ENCODE peak calls at places on chromosome 13, in six cellular contexts. One of them, this sample, is unnamed.

GRCh38 chr13:20873348-20873747 is 29.2 kb downstream of the XPO4 start:
- DNase-seq in spleen: no peak
- DNase-seq in Panc1: no peak
- DNase-seq in suprapubic skin: no peak
- DNase-seq in esophagus muscularis mucosa: no peak
- DNase-seq in GM12878: no peak
- DNase-seq in this sample: no peak

GRCh38 chr13:70043685-70044084 is 63.9 kb upstream of the ATXN8OS start:
- DNase-seq in GM12878: peak; percentile 4
- DNase-seq in Panc1: no peak
- DNase-seq in esophagus muscularis mucosa: no peak
- DNase-seq in spleen: no peak
- DNase-seq in suprapubic skin: no peak
- DNase-seq in this sample: no peak

GRCh38 chr13:111492341-111492945 is 172.0 kb downstream of the TEX29 start:
- DNase-seq in esophagus muscularis mucosa: no peak
- DNase-seq in spleen: no peak
- DNase-seq in Panc1: no peak
- DNase-seq in suprapubic skin: peak; percentile 60
- DNase-seq in GM12878: no peak
- DNase-seq in this sample: peak; percentile 20

GRCh38 chr13:75226755-75227435 is 255.1 kb downstream of the TBC1D4 start:
- DNase-seq in Panc1: no peak
- DNase-seq in GM12878: no peak
- DNase-seq in esophagus muscularis mucosa: no peak
- DNase-seq in suprapubic skin: no peak
- DNase-seq in spleen: no peak
- DNase-seq in this sample: no peak

GRCh38 chr13:50403311-50403710 is 388.1 kb downstream of the KCNRG start:
- DNase-seq in GM12878: no peak
- DNase-seq in Panc1: no peak
- DNase-seq in spleen: no peak
- DNase-seq in suprapubic skin: no peak
- DNase-seq in esophagus muscularis mucosa: no peak
- DNase-seq in this sample: peak; percentile 60

GRCh38 chr13:35479223-35479536 is 2.7 kb upstream of the MAB21L1 start:
- DNase-seq in esophagus muscularis mucosa: no peak
- DNase-seq in suprapubic skin: no peak
- DNase-seq in spleen: no peak
- DNase-seq in GM12878: no peak
- DNase-seq in Panc1: no peak
- DNase-seq in this sample: no peak

GRCh38 chr13:46341112-46341711 is 45.8 kb downstream of the RUBCNL start:
- DNase-seq in spleen: no peak
- DNase-seq in suprapubic skin: no peak
- DNase-seq in esophagus muscularis mucosa: no peak
- DNase-seq in GM12878: peak; percentile 51
- DNase-seq in Panc1: no peak
- DNase-seq in this sample: no peak

GRCh38 chr13:98184796-98185195 is 7.7 kb upstream of the RNF113B start:
- DNase-seq in suprapubic skin: no peak
- DNase-seq in Panc1: no peak
- DNase-seq in esophagus muscularis mucosa: no peak
- DNase-seq in spleen: no peak
- DNase-seq in GM12878: no peak
- DNase-seq in this sample: no peak

GRCh38 chr13:66803013-66803739 is 427.0 kb downstream of the PCDH9 start:
- DNase-seq in GM12878: no peak
- DNase-seq in suprapubic skin: no peak
- DNase-seq in esophagus muscularis mucosa: no peak
- DNase-seq in Panc1: no peak
- DNase-seq in spleen: no peak
- DNase-seq in this sample: no peak

GRCh38 chr13:32039488-32040013 is 8.0 kb downstream of the FRY start:
- DNase-seq in GM12878: no peak
- DNase-seq in spleen: no peak
- DNase-seq in esophagus muscularis mucosa: no peak
- DNase-seq in suprapubic skin: no peak
- DNase-seq in Panc1: no peak
- DNase-seq in this sample: no peak

GRCh38 chr13:94712812-94713555 is 639 bp upstream of the SOX21 start:
- DNase-seq in Panc1: no peak
- DNase-seq in esophagus muscularis mucosa: peak; percentile 83
- DNase-seq in GM12878: no peak
- DNase-seq in suprapubic skin: no peak
- DNase-seq in spleen: no peak
- DNase-seq in this sample: no peak

GRCh38 chr13:86856996-86857395 is 814.2 kb upstream of the SLITRK5 start:
- DNase-seq in spleen: no peak
- DNase-seq in Panc1: no peak
- DNase-seq in suprapubic skin: no peak
- DNase-seq in esophagus muscularis mucosa: no peak
- DNase-seq in GM12878: no peak
- DNase-seq in this sample: no peak

GRCh38 chr13:35292329-35292728 is 184.2 kb downstream of the MAB21L1 start:
- DNase-seq in Panc1: no peak
- DNase-seq in GM12878: no peak
- DNase-seq in suprapubic skin: no peak
- DNase-seq in spleen: no peak
- DNase-seq in esophagus muscularis mucosa: no peak
- DNase-seq in this sample: no peak

GRCh38 chr13:106680796-106681482 is 113.0 kb upstream of the ARGLU1 start:
- DNase-seq in esophagus muscularis mucosa: peak; percentile 37
- DNase-seq in GM12878: no peak
- DNase-seq in suprapubic skin: no peak
- DNase-seq in Panc1: no peak
- DNase-seq in spleen: no peak
- DNase-seq in this sample: no peak
- H3K27ac ChIP-seq in esophagus muscularis mucosa: no peak overlapping the region
- H3K27ac ChIP-seq in GM12878: no peak overlapping the region
- H3K27ac ChIP-seq in suprapubic skin: no peak overlapping the region
- H3K27ac ChIP-seq in Panc1: no peak overlapping the region
- H3K27ac ChIP-seq in spleen: no peak overlapping the region
- H3K27ac ChIP-seq in this sample: no peak overlapping the region

GRCh38 chr13:108961542-108962125 is 332.2 kb downstream of the MYO16 start:
- DNase-seq in GM12878: peak; percentile 24
- DNase-seq in spleen: no peak
- DNase-seq in Panc1: peak; percentile 46
- DNase-seq in suprapubic skin: no peak
- DNase-seq in esophagus muscularis mucosa: no peak
- DNase-seq in this sample: no peak
- TF ChIP-seq POLR2AphosphoS5 in GM12878: no peak
- TF ChIP-seq POLR2AphosphoS5 in spleen: no peak
- TF ChIP-seq POLR2AphosphoS5 in Panc1: no peak
- TF ChIP-seq POLR2AphosphoS5 in suprapubic skin: no peak
- TF ChIP-seq POLR2AphosphoS5 in esophagus muscularis mucosa: no peak
- TF ChIP-seq POLR2AphosphoS5 in this sample: no peak

GRCh38 chr13:24071423-24072075 is 89.0 kb upstream of the SPATA13 start:
- DNase-seq in GM12878: no peak
- DNase-seq in Panc1: no peak
- DNase-seq in suprapubic skin: no peak
- DNase-seq in esophagus muscularis mucosa: no peak
- DNase-seq in spleen: no peak
- DNase-seq in this sample: no peak

GRCh38 chr13:24068472-24068871 is 92.0 kb upstream of the SPATA13 start:
- DNase-seq in Panc1: no peak
- DNase-seq in GM12878: no peak
- DNase-seq in spleen: no peak
- DNase-seq in suprapubic skin: no peak
- DNase-seq in esophagus muscularis mucosa: no peak
- DNase-seq in this sample: no peak

GRCh38 chr13:24074687-24075086 is 85.8 kb upstream of the SPATA13 start:
- DNase-seq in GM12878: no peak
- DNase-seq in esophagus muscularis mucosa: no peak
- DNase-seq in spleen: no peak
- DNase-seq in suprapubic skin: no peak
- DNase-seq in Panc1: no peak
- DNase-seq in this sample: no peak

GRCh38 chr13:24073657-24074056 is 86.9 kb upstream of the SPATA13 start:
- DNase-seq in suprapubic skin: no peak
- DNase-seq in esophagus muscularis mucosa: no peak
- DNase-seq in GM12878: no peak
- DNase-seq in Panc1: no peak
- DNase-seq in spleen: no peak
- DNase-seq in this sample: no peak

GRCh38 chr13:24071016-24071415 is 89.5 kb upstream of the SPATA13 start:
- DNase-seq in GM12878: no peak
- DNase-seq in spleen: no peak
- DNase-seq in Panc1: no peak
- DNase-seq in esophagus muscularis mucosa: no peak
- DNase-seq in suprapubic skin: no peak
- DNase-seq in this sample: no peak
- H3K27ac ChIP-seq in GM12878: no peak overlapping the region
- H3K27ac ChIP-seq in spleen: no peak overlapping the region
- H3K27ac ChIP-seq in Panc1: no peak overlapping the region
- H3K27ac ChIP-seq in esophagus muscularis mucosa: no peak overlapping the region
- H3K27ac ChIP-seq in suprapubic skin: peak overlapping the region; percentile 60
- H3K27ac ChIP-seq in this sample: peak overlapping the region; percentile 38

DNA sequence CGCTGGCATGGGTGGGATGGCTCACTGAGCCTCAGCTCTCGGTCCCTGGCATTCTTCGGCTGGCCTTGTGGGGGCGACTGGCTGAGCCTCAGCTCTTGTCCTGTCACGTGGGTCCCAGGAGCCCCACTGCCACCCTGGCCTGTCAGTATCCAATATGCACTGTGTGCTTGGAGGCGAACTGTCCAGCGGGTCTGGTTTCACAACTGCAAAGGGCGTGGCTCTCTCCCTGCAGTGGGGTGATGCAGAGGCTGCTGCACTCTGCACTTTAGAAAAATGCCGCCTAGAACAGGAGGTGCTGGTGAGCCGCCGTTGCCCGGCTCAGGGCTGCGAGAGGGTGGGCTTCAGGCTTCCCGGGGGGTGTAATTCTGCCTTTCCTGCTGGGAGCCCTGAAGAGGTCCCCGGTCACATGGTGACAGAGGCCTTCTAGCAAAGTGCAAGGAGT is 17.0 kb upstream of the TMEM255B start:
- DNase-seq in esophagus muscularis mucosa: no peak
- DNase-seq in Panc1: no peak
- DNase-seq in suprapubic skin: no peak
- DNase-seq in GM12878: no peak
- DNase-seq in spleen: peak; percentile 81
- DNase-seq in this sample: no peak
- TF ChIP-seq POLR2AphosphoS5 in esophagus muscularis mucosa: no peak
- TF ChIP-seq POLR2AphosphoS5 in Panc1: no peak
- TF ChIP-seq POLR2AphosphoS5 in suprapubic skin: no peak
- TF ChIP-seq POLR2AphosphoS5 in GM12878: no peak
- TF ChIP-seq POLR2AphosphoS5 in spleen: no peak
- TF ChIP-seq POLR2AphosphoS5 in this sample: no peak

DNA sequence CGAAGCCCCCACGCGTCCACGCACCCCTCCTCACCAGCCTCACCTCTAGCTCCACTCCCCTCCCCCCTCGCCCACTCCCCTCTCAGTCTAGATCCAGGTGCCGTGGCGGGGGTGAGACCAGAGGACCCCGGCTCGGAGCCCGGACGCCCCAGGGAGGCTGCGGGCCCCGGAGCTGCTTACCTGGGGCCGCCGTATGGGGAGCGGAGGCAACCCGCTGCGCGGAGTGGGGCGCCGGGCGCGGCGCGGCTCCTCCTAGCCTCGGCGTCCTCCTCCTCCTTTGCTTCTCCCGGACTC is 353 bp downstream of the ENOX1 start:
- DNase-seq in Panc1: no peak
- DNase-seq in GM12878: no peak
- DNase-seq in spleen: no peak
- DNase-seq in esophagus muscularis mucosa: no peak
- DNase-seq in suprapubic skin: peak; percentile 79
- DNase-seq in this sample: no peak
- H3K27ac ChIP-seq in Panc1: no peak overlapping the region
- H3K27ac ChIP-seq in GM12878: no peak overlapping the region
- H3K27ac ChIP-seq in spleen: no peak overlapping the region
- H3K27ac ChIP-seq in esophagus muscularis mucosa: peak overlapping the region; percentile 90
- H3K27ac ChIP-seq in suprapubic skin: peak overlapping the region; percentile 29
- H3K27ac ChIP-seq in this sample: peak overlapping the region; percentile 36

DNA sequence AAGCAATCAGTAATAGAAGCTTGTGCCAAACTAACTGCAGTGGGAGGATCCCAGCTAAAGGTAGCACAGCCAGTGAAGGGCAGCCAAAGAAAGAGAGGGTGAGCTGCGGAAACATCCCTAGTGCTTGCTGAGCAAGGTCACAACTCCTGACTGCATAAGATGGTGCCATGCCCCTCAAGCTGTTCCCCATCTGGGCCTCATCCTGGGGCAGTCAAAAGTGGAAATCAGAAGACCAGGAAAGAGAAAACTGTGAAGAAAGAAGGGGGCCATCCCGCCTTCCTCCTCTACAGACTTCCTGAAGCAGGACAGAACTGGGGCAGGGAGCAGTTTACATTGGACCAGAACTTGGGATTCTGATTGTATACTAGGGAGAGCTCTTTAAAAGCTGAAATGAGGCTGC is 159.2 kb downstream of the TNFSF13B start:
- DNase-seq in suprapubic skin: no peak
- DNase-seq in GM12878: no peak
- DNase-seq in Panc1: no peak
- DNase-seq in esophagus muscularis mucosa: peak; percentile 90
- DNase-seq in spleen: no peak
- DNase-seq in this sample: no peak
- TF ChIP-seq POLR2AphosphoS5 in suprapubic skin: no peak
- TF ChIP-seq POLR2AphosphoS5 in GM12878: no peak
- TF ChIP-seq POLR2AphosphoS5 in Panc1: no peak
- TF ChIP-seq POLR2AphosphoS5 in esophagus muscularis mucosa: no peak
- TF ChIP-seq POLR2AphosphoS5 in spleen: no peak
- TF ChIP-seq POLR2AphosphoS5 in this sample: no peak

GRCh38 chr13:80577285-80577684 is 236.4 kb upstream of the SPRY2 start:
- DNase-seq in GM12878: no peak
- DNase-seq in esophagus muscularis mucosa: no peak
- DNase-seq in spleen: no peak
- DNase-seq in suprapubic skin: no peak
- DNase-seq in Panc1: no peak
- DNase-seq in this sample: no peak
- H3K27ac ChIP-seq in GM12878: no peak overlapping the region
- H3K27ac ChIP-seq in esophagus muscularis mucosa: no peak overlapping the region
- H3K27ac ChIP-seq in spleen: no peak overlapping the region
- H3K27ac ChIP-seq in suprapubic skin: no peak overlapping the region
- H3K27ac ChIP-seq in Panc1: no peak overlapping the region
- H3K27ac ChIP-seq in this sample: no peak overlapping the region

GRCh38 chr13:113415825-113416224 is 37.5 kb downstream of the ADPRHL1 start:
- DNase-seq in suprapubic skin: no peak
- DNase-seq in spleen: no peak
- DNase-seq in esophagus muscularis mucosa: no peak
- DNase-seq in Panc1: no peak
- DNase-seq in GM12878: no peak
- DNase-seq in this sample: no peak
- TF ChIP-seq POLR2AphosphoS5 in suprapubic skin: no peak
- TF ChIP-seq POLR2AphosphoS5 in spleen: no peak
- TF ChIP-seq POLR2AphosphoS5 in esophagus muscularis mucosa: no peak
- TF ChIP-seq POLR2AphosphoS5 in Panc1: no peak
- TF ChIP-seq POLR2AphosphoS5 in GM12878: no peak
- TF ChIP-seq POLR2AphosphoS5 in this sample: no peak

This sample was measured in breast epithelium.